ENCODE peak calls at places on chromosomes 5 and 9, in eight cellular contexts. K is mesothelial cell of epicardium; B is fibroblast of villous mesenchyme; J is AG08396; D is psoas muscle; M is neural crest cell; L is activated T-helper 1 cell treated with anti-CD3 and anti-CD28 coated beads, Interleukin-12 subunit alpha, Interleukin-12 subunit beta, Interleukin-2, Interleukin-4 antibody, amounts not matched to agents 30 ng/mL and 10 ng/mL and 1 ng/mL, durations not matched to agents 14 hours and 24 hours and 36 hours; A is NCI-H774. P is an unnamed sample.

GRCh38 chr5:74322944-74323343 is 317.6 kb downstream of the ENC1 start:
- DNase-seq in K (no peak), B (no peak), J (no peak), D (no peak), M (no peak), L (no peak), A (no peak), P (no peak)

GRCh38 chr5:151670953-151671636 is 15.6 kb downstream of the SPARC start:
- DNase-seq in K (no peak), B (peak; percentile 64), J (no peak), D (no peak), M (no peak), L (no peak), A (no peak), P (no peak)

GRCh38 chr9:85081963-85082362 is 412.4 kb downstream of the NTRK2 start:
- DNase-seq in K (no peak), B (no peak), J (no peak), D (no peak), M (no peak), L (no peak), A (no peak), P (no peak)

GRCh38 chr5:60209146-60209840 is 315.8 kb upstream of the PDE4D start:
- DNase-seq in K (no peak), B (no peak), J (no peak), D (no peak), M (no peak), L (no peak), A (no peak), P (no peak)

GRCh38 chr9:107044872-107045271 is 181.9 kb downstream of the ZNF462 start:
- DNase-seq in K (no peak), B (no peak), J (no peak), D (peak; percentile 46), M (no peak), L (no peak), A (no peak), P (peak; percentile 12)

GRCh38 chr9:91991621-91992435 is 41.8 kb upstream of the ROR2 start:
- DNase-seq in K (no peak), B (peak; percentile 33), J (peak; percentile 16), D (no peak), M (no peak), L (no peak), A (no peak), P (no peak)

GRCh38 chr5:151034422-151035379 is 14.3 kb downstream of the GPX3 start:
- DNase-seq in K (no peak), B (no peak), J (no peak), D (no peak), M (no peak), L (no peak), A (no peak), P (no peak)

GRCh38 chr5:24712947-24713346 is 68.2 kb upstream of the CDH10 start:
- DNase-seq in K (no peak), B (no peak), J (no peak), D (no peak), M (no peak), L (no peak), A (no peak), P (no peak)